ENCODE peak calls at places on chromosomes 16 and 17, in four cellular contexts. One of them, this sample, is unnamed.

GRCh38 chr16:17277981-17278381 is 192.8 kb downstream of the XYLT1 start:
- DNase-seq in AG09319: no peak
- DNase-seq in transverse colon: peak
- DNase-seq in kidney epithelial cell: no peak
- DNase-seq in this sample: no peak

GRCh38 chr17:82216301-82217119 is 3.9 kb upstream of the CCDC57 start:
- DNase-seq in AG09319: peak
- DNase-seq in transverse colon: peak
- DNase-seq in kidney epithelial cell: no peak
- DNase-seq in this sample: peak

GRCh38 chr17:76502326-76503211 is 1.3 kb upstream of the RHBDF2 start:
- DNase-seq in transverse colon: no peak
- DNase-seq in kidney epithelial cell: no peak
- DNase-seq in AG09319: no peak
- DNase-seq in this sample: no peak

GRCh38 chr17:63370696-63371095 is 75.4 kb downstream of the CYB561 start:
- DNase-seq in kidney epithelial cell: no peak
- DNase-seq in AG09319: no peak
- DNase-seq in transverse colon: no peak
- DNase-seq in this sample: no peak

GRCh38 chr17:28484296-28484695 is 10.9 kb downstream of the SLC13A2 start:
- DNase-seq in AG09319: no peak
- DNase-seq in transverse colon: no peak
- DNase-seq in kidney epithelial cell: no peak
- DNase-seq in this sample: no peak

GRCh38 chr16:85898521-85899442 is at the start of gene IRF8:
- DNase-seq in transverse colon: peak
- DNase-seq in kidney epithelial cell: no peak
- DNase-seq in AG09319: no peak
- DNase-seq in this sample: no peak

GRCh38 chr17:83055911-83056582 is 23.4 kb upstream of the METRNL start:
- DNase-seq in kidney epithelial cell: peak
- DNase-seq in AG09319: no peak
- DNase-seq in transverse colon: no peak
- DNase-seq in this sample: peak

GRCh38 chr16:15961060-15961511 is 11.7 kb downstream of the ABCC1 start:
- DNase-seq in kidney epithelial cell: no peak
- DNase-seq in transverse colon: no peak
- DNase-seq in AG09319: no peak
- DNase-seq in this sample: no peak

GRCh38 chr17:68821860-68822693 is 133.1 kb downstream of the ABCA8 start:
- DNase-seq in kidney epithelial cell: peak
- DNase-seq in transverse colon: no peak
- DNase-seq in AG09319: peak
- DNase-seq in this sample: peak

GRCh38 chr17:4136373-4136772 is 6.5 kb downstream of the ZZEF1 start:
- DNase-seq in kidney epithelial cell: no peak
- DNase-seq in AG09319: no peak
- DNase-seq in transverse colon: peak
- DNase-seq in this sample: no peak

GRCh38 chr17:17710728-17711541 is 29.7 kb downstream of the RAI1 start:
- DNase-seq in transverse colon: peak
- DNase-seq in kidney epithelial cell: peak
- DNase-seq in AG09319: peak
- DNase-seq in this sample: peak

GRCh38 chr16:57578521-57579360 is 36.3 kb downstream of the ADGRG5 start:
- DNase-seq in kidney epithelial cell: no peak
- DNase-seq in transverse colon: no peak
- DNase-seq in AG09319: no peak
- DNase-seq in this sample: no peak

GRCh38 chr16:64312292-64312691 is 809.6 kb downstream of the CDH11 start:
- DNase-seq in AG09319: no peak
- DNase-seq in kidney epithelial cell: no peak
- DNase-seq in transverse colon: no peak
- DNase-seq in this sample: no peak

GRCh38 chr17:60093694-60094093 is 15.0 kb upstream of the HEATR6 start:
- DNase-seq in AG09319: no peak
- DNase-seq in kidney epithelial cell: no peak
- DNase-seq in transverse colon: no peak
- DNase-seq in this sample: no peak

GRCh38 chr16:31876955-31877828 is 3.6 kb downstream of the ZNF267 start:
- DNase-seq in AG09319: peak
- DNase-seq in kidney epithelial cell: peak
- DNase-seq in transverse colon: no peak
- DNase-seq in this sample: peak

GRCh38 chr17:63405741-63406261 is 40.3 kb downstream of the CYB561 start:
- DNase-seq in kidney epithelial cell: peak
- DNase-seq in AG09319: peak
- DNase-seq in transverse colon: no peak
- DNase-seq in this sample: peak

DNA sequence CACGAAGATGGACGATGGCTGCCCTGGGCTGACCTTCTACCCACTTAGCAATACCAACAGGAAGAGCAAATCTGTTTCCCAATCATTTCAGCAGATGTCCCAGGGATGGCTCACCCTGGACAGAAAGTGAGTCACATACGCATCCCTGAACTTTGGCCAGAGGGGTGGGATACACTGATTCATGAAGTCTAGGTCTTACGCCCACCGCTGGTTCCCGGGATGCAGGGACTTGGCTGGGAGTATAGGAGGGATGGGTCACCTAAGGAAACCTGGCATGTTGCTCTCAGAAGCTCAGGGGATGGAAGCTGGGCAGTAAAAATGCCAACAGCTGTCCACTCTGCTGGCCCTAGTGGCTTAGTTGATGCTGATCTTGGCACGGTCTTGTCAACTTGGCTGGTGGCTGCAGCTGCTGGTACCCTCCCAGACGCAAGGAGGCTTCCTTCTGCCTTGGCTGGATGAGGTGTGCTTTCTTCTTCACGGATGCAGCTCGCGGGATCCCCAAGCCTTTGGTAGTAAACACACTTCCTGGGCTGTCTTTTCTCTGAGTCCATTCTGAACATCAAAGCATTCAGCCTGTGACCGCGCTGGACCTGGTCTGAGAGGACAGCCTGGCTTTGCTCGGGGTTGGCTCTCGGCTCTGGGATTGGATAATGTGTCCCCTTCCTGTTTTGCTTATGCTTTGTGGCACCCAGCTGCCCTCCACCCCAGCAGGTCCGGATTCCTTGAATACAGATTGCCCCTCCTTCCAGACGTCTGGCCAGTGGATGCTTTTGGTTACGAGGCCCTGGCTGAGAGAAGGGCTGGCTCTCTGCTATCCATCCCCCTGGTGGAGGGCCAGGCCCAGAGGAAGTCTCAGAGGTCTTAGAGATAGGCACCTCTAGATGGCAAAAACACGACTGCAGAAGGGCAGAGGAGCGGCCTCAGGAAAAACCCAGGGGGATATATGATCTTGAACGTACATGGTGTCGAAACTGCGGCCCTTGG is 71.5 kb downstream of the RAP1GAP2 start:
- DNase-seq in AG09319: peak
- DNase-seq in kidney epithelial cell: no peak
- DNase-seq in transverse colon: no peak
- DNase-seq in this sample: no peak
- TF ChIP-seq CTCF in AG09319: peak
- TF ChIP-seq CTCF in kidney epithelial cell: no peak
- TF ChIP-seq CTCF in transverse colon: no peak
- TF ChIP-seq CTCF in this sample: no peak

DNA sequence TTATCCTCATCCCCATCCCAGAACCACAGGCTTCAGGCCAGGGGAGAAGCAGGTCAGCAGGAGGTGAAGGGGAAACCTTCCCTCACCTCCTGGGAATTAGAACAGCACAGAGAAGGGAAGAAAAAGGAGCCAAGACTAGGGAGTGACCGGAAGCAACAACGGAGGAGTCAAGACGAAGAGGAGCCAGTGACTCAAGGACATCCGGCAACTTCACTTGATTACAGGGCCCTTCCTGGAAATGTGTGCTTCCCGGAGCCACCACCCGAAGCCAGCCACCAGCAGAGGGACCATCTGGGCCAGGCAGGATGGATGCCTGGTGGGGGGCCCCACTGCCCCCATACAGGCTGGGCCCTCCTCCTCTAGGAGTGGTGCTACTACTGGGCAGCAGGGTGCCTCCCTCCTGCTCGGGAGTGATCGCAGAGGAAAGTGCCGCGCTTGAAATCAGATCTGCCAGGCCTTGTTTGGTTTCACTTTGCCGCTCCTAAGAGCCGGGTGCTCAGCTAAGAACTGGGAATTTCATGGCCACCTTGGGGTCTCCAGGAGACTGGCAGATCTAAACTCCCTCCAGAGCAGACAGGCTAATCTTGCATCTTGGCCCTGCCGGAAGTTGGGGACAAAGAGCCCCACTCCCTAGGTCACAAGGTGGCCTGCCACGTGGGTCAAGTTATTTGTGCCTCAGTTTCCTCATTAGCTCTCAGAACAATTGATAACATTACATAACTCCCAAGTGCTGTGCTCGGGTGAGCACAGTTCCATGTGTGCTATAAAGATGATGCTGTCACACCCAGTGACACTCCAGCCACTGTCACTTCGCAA is 6.6 kb downstream of the CDC42EP4 start:
- DNase-seq in transverse colon: peak
- DNase-seq in kidney epithelial cell: peak
- DNase-seq in AG09319: no peak
- DNase-seq in this sample: no peak
- TF ChIP-seq CTCF in transverse colon: no peak
- TF ChIP-seq CTCF in kidney epithelial cell: peak
- TF ChIP-seq CTCF in AG09319: peak
- TF ChIP-seq CTCF in this sample: peak

DNA sequence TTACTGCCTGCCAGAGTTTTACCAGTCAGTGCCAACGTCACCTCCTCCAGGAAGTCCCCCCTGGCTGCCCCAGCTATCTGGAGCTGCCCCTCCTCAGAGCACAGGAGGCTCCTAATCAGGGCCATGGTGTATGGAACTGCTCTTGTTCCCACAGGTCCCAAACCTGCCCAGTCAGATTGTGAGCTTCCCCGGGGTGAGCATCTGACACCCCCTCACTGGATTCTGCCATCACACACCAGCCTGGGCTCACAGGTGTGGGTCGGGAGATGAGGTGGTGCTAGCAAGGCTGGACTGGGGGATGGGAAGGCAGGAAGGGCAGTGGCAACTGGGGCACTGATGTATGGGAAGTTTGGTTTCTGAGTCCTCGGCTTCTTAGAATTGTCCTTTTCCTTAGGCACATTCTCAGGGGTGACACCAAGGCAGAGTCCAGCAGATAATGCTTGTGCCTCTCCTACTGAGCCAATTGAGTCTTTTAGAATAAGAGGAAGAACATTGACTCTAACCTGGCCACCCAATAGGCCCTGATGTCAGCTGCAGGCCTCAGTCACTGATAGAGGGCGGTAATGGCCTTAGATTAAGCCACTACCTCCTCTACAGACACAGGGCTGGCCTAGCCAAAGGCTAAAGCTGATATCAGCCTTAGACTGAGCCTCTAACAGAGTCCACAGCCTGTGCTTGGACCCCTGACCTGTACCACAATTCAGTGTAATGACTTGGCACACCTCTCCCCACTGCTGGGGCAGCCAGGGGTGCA is 107.9 kb downstream of the WSCD1 start:
- DNase-seq in transverse colon: no peak
- DNase-seq in AG09319: no peak
- DNase-seq in kidney epithelial cell: no peak
- DNase-seq in this sample: no peak
- TF ChIP-seq CTCF in transverse colon: no peak
- TF ChIP-seq CTCF in AG09319: no peak
- TF ChIP-seq CTCF in kidney epithelial cell: no peak
- TF ChIP-seq CTCF in this sample: no peak

GRCh38 chr16:27235055-27235937 is 32.0 kb downstream of the KDM8 start:
- DNase-seq in transverse colon: peak
- DNase-seq in kidney epithelial cell: no peak
- DNase-seq in AG09319: peak
- DNase-seq in this sample: peak

GRCh38 chr16:27235938-27236245 is 32.6 kb downstream of the KDM8 start:
- DNase-seq in AG09319: no peak
- DNase-seq in transverse colon: no peak
- DNase-seq in kidney epithelial cell: no peak
- DNase-seq in this sample: no peak

GRCh38 chr16:27233731-27234130 is 30.4 kb downstream of the KDM8 start:
- DNase-seq in kidney epithelial cell: no peak
- DNase-seq in AG09319: no peak
- DNase-seq in transverse colon: no peak
- DNase-seq in this sample: no peak

GRCh38 chr16:27234171-27234570 is 30.8 kb downstream of the KDM8 start:
- DNase-seq in kidney epithelial cell: no peak
- DNase-seq in transverse colon: no peak
- DNase-seq in AG09319: no peak
- DNase-seq in this sample: no peak

DNA sequence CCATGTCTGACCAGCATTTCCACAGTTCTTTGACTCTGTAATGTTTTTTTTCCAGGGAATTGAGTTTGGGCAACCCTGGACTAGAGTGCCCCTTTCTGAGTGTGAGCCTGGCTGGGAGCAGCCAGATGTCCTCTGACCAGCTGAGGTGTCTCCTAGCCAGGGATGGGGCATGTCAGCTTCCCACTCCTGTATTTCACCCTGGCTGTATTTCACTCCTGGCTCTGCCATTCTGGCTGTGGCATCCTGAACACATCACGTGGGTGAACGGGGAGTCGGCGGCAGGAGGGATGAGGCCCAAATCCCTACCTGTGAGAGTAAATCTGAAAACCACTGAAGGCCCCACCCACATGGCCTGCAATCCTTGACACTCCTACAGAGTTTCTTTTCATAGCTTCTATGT is 31.3 kb downstream of the KDM8 start:
- DNase-seq in kidney epithelial cell: no peak
- DNase-seq in transverse colon: no peak
- DNase-seq in AG09319: no peak
- DNase-seq in this sample: no peak
- TF ChIP-seq CTCF in kidney epithelial cell: no peak
- TF ChIP-seq CTCF in transverse colon: no peak
- TF ChIP-seq CTCF in AG09319: no peak
- TF ChIP-seq CTCF in this sample: no peak

DNA sequence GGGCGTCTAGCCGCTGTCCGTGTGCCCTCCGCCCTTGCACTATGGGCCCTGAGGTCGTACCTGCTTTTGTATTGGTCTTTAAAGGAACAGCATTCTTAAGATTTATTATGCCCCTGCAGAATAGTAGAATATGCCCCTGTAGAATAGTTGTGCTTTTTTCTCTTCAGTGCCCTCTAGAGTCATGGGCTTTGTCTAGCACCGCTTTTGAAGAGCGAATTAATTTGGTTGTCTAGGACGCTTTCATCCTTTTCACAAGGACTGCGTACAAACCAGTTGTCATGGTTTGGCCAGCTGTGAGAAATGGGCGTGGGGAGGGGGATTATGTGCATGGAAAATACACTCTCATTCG is 615 bp downstream of the CEP95 start:
- DNase-seq in kidney epithelial cell: no peak
- DNase-seq in transverse colon: no peak
- DNase-seq in AG09319: no peak
- DNase-seq in this sample: no peak
- TF ChIP-seq CTCF in kidney epithelial cell: peak
- TF ChIP-seq CTCF in transverse colon: peak
- TF ChIP-seq CTCF in AG09319: peak
- TF ChIP-seq CTCF in this sample: peak

This sample was measured in AG04449.